ENCODE peak calls at places on chromosome 12, in four cellular contexts. S is adipocyte; P is CD8-positive, alpha-beta memory T cell; G is spleen. R is an unnamed sample.

GRCh38 chr12:59742831-59743230 is 147.0 kb downstream of the SLC16A7 start:
- DNase-seq in S (peak; percentile 69), P (no peak), G (no peak), R (no peak)

GRCh38 chr12:52207895-52208294 is 16.1 kb upstream of the KRT80 start:
- DNase-seq in S (no peak), P (no peak), G (peak; percentile 68), R (no peak)

GRCh38 chr12:17954788-17955187 is 135.2 kb downstream of the RERGL start:
- DNase-seq in S (no peak), P (no peak), G (no peak), R (no peak)

GRCh38 chr12:66629138-66629880 is 49.6 kb downstream of the GRIP1 start:
- DNase-seq in S (no peak), P (no peak), G (no peak), R (no peak)

GRCh38 chr12:56377310-56377988 is 14.8 kb upstream of the APOF start:
- DNase-seq in S (peak; percentile 16), P (no peak), G (no peak), R (no peak)

GRCh38 chr12:42571327-42572009 is 18.1 kb downstream of the PRICKLE1 start:
- DNase-seq in S (no peak), P (no peak), G (no peak), R (no peak)

GRCh38 chr12:40464121-40464520 is 228.1 kb upstream of the CNTN1 start:
- DNase-seq in S (no peak), P (no peak), G (no peak), R (no peak)

GRCh38 chr12:5166976-5167375 is 123.3 kb downstream of the KCNA5 start:
- DNase-seq in S (peak; percentile 77), P (no peak), G (no peak), R (peak; percentile 91)

GRCh38 chr12:2387051-2387834 is 334.5 kb downstream of the CACNA1C start:
- DNase-seq in S (peak; percentile 27), P (no peak), G (no peak), R (no peak)

GRCh38 chr12:40325349-40325960 is 100.7 kb downstream of the LRRK2 start:
- DNase-seq in S (peak; percentile 18), P (no peak), G (no peak), R (no peak)

GRCh38 chr12:124979568-124979967 is 9.4 kb downstream of the DHX37 start:
- DNase-seq in S (no peak), P (no peak), G (no peak), R (no peak)

GRCh38 chr12:15446798-15447197 is 124.5 kb downstream of the PTPRO start:
- DNase-seq in S (no peak), P (no peak), G (no peak), R (no peak)

GRCh38 chr12:108833355-108833733 is 24.0 kb downstream of the SSH1 start:
- DNase-seq in S (peak; percentile 84), P (no peak), G (peak; percentile 46), R (peak; percentile 86)

GRCh38 chr12:104634044-104634443 is 177.3 kb downstream of the CHST11 start:
- DNase-seq in S (no peak), P (no peak), G (no peak), R (no peak)

GRCh38 chr12:53431187-53431586 is 7.5 kb downstream of the AMHR2 start:
- DNase-seq in S (no peak), P (no peak), G (peak; percentile 49), R (no peak)

GRCh38 chr12:108839011-108839889 is 18.1 kb downstream of the SSH1 start:
- DNase-seq in S (peak; percentile 94), P (no peak), G (peak; percentile 87), R (peak; percentile 79)

GRCh38 chr12:121964813-121965643 is 46.6 kb downstream of the CFAP251 start:
- DNase-seq in S (peak; percentile 7), P (no peak), G (no peak), R (peak; percentile 72)

GRCh38 chr12:13749380-13749779 is 232.0 kb downstream of the GRIN2B start:
- DNase-seq in S (no peak), P (no peak), G (no peak), R (no peak)
- H3K4me3 ChIP-seq in S (no peak overlapping the region), P (no peak overlapping the region), G (no peak overlapping the region), R (no peak overlapping the region)

GRCh38 chr12:100337727-100338126 is 19.1 kb upstream of the SLC17A8 start:
- DNase-seq in S (no peak), P (no peak), G (no peak), R (no peak)

GRCh38 chr12:100339071-100339470 is 17.8 kb upstream of the SLC17A8 start:
- DNase-seq in S (no peak), P (no peak), G (no peak), R (no peak)

GRCh38 chr12:100332852-100333251 is 24.0 kb upstream of the SLC17A8 start:
- DNase-seq in S (no peak), P (no peak), G (no peak), R (no peak)

GRCh38 chr12:100331871-100332270 is 25.0 kb upstream of the SLC17A8 start:
- DNase-seq in S (no peak), P (no peak), G (no peak), R (no peak)

GRCh38 chr12:100337299-100337698 is 19.6 kb upstream of the SLC17A8 start:
- DNase-seq in S (no peak), P (no peak), G (no peak), R (no peak)
- H3K36me3 ChIP-seq in S (peaks cover 61% of the 10 kb centered on the region), P (peaks cover under 1% of the 10 kb centered on the region), G (peaks cover 32% of the 10 kb centered on the region), R (peaks cover 4% of the 10 kb centered on the region)

DNA sequence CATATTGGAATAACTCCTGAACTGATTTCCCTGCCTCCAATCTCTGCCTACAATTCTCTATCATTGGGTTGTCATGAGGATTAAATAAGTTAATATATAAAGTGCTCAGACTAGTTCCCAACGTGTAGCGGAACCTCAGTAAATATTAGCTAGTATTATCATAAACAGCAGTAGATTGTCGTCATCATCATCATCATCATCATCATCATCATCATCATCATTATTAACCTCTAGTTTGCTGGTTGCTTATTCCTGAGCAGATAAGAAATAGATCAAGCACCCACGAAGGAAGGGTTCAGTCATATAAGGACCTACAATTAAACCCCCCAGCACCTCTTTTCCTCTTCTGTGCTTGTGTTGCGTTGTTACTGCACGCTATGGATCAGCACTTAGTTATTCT is 48.8 kb upstream of the PARP11 start:
- DNase-seq in S (no peak), P (no peak), G (no peak), R (no peak)
- H3K27me3 ChIP-seq in S (peaks cover 71% of the 10 kb centered on the region), P (no peaks in the 10 kb centered on the region), G (peaks cover 10% of the 10 kb centered on the region), R (no peaks in the 10 kb centered on the region)

GRCh38 chr12:113333111-113333750 is 1.7 kb downstream of the SLC8B1 start:
- DNase-seq in S (no peak), P (no peak), G (no peak), R (no peak)
- H3K4me3 ChIP-seq in S (no peak overlapping the region), P (peak overlapping the region; percentile 78), G (peak overlapping the region; percentile 89), R (no peak overlapping the region)

DNA sequence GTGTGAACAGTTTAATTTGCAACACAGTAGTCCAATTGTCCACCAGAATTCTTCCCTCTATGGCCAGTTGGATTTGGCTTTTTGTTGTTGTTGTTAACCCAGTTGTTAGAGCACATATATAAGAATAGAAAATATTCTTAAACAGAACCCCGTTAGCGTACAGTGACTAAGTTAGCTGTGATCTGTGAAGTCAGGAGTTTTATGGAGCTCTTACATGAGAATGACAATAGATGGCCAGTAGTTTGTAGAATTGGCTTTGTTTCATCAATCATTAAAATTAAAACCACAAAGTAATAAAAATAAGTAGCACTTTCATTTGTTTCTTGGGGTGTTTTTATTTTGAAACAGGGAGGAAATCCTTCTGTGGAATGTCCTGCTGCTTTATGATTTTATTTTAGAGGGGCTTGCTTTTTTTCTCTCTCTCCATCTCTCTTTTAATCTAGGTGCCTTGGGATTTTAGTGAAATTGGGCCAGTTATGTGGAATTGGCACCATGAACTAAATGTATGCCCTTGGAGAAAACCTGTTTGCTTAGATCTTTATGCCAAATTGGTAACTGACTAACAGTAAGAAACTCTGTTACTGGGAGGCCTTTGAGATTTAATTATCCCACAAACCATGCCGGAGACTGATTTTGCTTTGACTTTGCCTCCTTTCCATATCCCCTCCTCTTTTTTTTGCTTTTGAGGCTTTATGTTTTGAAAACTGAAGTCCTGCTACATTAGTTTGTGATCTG is 22.9 kb downstream of the FBXW8 start:
- DNase-seq in S (no peak), P (no peak), G (no peak), R (no peak)
- H3K36me3 ChIP-seq in S (peaks cover 21% of the 10 kb centered on the region), P (peaks cover 5% of the 10 kb centered on the region), G (peaks cover 11% of the 10 kb centered on the region), R (peaks cover 5% of the 10 kb centered on the region)

GRCh38 chr12:131051155-131051473 is 97.4 kb downstream of the ADGRD1 start:
- DNase-seq in S (no peak), P (no peak), G (no peak), R (no peak)
- H3K27me3 ChIP-seq in S (peaks cover 15% of the 10 kb centered on the region), P (no peaks in the 10 kb centered on the region), G (peaks cover 20% of the 10 kb centered on the region), R (no peaks in the 10 kb centered on the region)

GRCh38 chr12:31300341-31300740 is 25.6 kb downstream of the SINHCAF start:
- DNase-seq in S (no peak), P (no peak), G (no peak), R (no peak)

GRCh38 chr12:31297572-31298509 is 28.1 kb downstream of the SINHCAF start:
- DNase-seq in S (no peak), P (no peak), G (no peak), R (no peak)

GRCh38 chr12:31300783-31301182 is 25.2 kb downstream of the SINHCAF start:
- DNase-seq in S (no peak), P (no peak), G (no peak), R (no peak)

GRCh38 chr12:31301311-31301710 is 24.6 kb downstream of the SINHCAF start:
- DNase-seq in S (no peak), P (no peak), G (no peak), R (no peak)

GRCh38 chr12:31298510-31298904 is 27.4 kb downstream of the SINHCAF start:
- DNase-seq in S (no peak), P (no peak), G (no peak), R (no peak)
- H3K4me3 ChIP-seq in S (no peak overlapping the region), P (no peak overlapping the region), G (no peak overlapping the region), R (no peak overlapping the region)